ENCODE peak calls at places on chromosome 13, in six cellular contexts. C is stimulated activated CD8-positive, alpha-beta memory T cell treated with anti-CD3 and anti-CD28 coated beads, Interleukin-4, amount 100 ng/mL, for 1 hour; A is T-helper 1 cell; U is foreskin fibroblast; D is BE2C; M is NCI-H187. J is an unnamed sample.

GRCh38 chr13:106433066-106433465 is 102.4 kb downstream of the EFNB2 start:
- DNase-seq in M (no peak), C (no peak), U (peak), A (no peak), D (no peak), J (no peak)

GRCh38 chr13:71378992-71379905 is 487.8 kb downstream of the DACH1 start:
- DNase-seq in A (no peak), D (no peak), C (no peak), U (peak), M (no peak), J (no peak)

GRCh38 chr13:109740121-109740520 is 46.3 kb downstream of the IRS2 start:
- DNase-seq in A (no peak), M (no peak), C (no peak), U (no peak), D (no peak), J (no peak)

GRCh38 chr13:29065142-29065541 is 245.0 kb downstream of the MTUS2 start:
- DNase-seq in M (no peak), C (no peak), A (no peak), U (no peak), D (no peak), J (no peak)

GRCh38 chr13:29464105-29464679 is 131.3 kb downstream of the SLC7A1 start:
- DNase-seq in M (no peak), D (no peak), A (no peak), U (no peak), C (no peak), J (no peak)

GRCh38 chr13:94236876-94237275 is 242.6 kb downstream of the DCT start:
- DNase-seq in A (peak), C (no peak), D (no peak), U (no peak), M (no peak), J (no peak)

GRCh38 chr13:111202149-111202548 is 87.0 kb downstream of the ARHGEF7 start:
- DNase-seq in U (no peak), A (no peak), M (no peak), C (no peak), D (no peak), J (no peak)

GRCh38 chr13:40285634-40286033 is 380.8 kb downstream of the FOXO1 start:
- DNase-seq in U (no peak), D (no peak), M (no peak), C (no peak), A (no peak), J (no peak)

GRCh38 chr13:31775686-31776085 is 36.4 kb downstream of the RXFP2 start:
- DNase-seq in A (no peak), D (no peak), C (no peak), U (no peak), M (no peak), J (no peak)

GRCh38 chr13:59494560-59494970 is 669.2 kb downstream of the DIAPH3 start:
- DNase-seq in A (no peak), M (no peak), C (no peak), D (no peak), U (peak), J (peak)

GRCh38 chr13:43448605-43449004 is 338.2 kb downstream of the ENOX1 start:
- DNase-seq in U (no peak), C (no peak), D (no peak), A (no peak), M (no peak), J (no peak)

GRCh38 chr13:93256998-93257397 is 30.4 kb downstream of the GPC6 start:
- DNase-seq in U (no peak), M (no peak), C (no peak), D (no peak), A (no peak), J (no peak)

GRCh38 chr13:21240586-21240985 is 64.1 kb downstream of the MRPL57 start:
- DNase-seq in C (no peak), U (peak), M (no peak), D (no peak), A (no peak), J (peak)

GRCh38 chr13:37657134-37657533 is 58.6 kb upstream of the POSTN start:
- DNase-seq in A (no peak), M (no peak), D (no peak), C (no peak), U (peak), J (peak)

GRCh38 chr13:33744589-33745369 is 73.2 kb upstream of the RFC3 start:
- DNase-seq in U (peak), M (no peak), C (no peak), D (no peak), A (no peak), J (peak)

GRCh38 chr13:33123066-33123940 is 107.1 kb downstream of the KL start:
- DNase-seq in M (no peak), A (peak), D (no peak), U (peak), C (no peak), J (no peak)

GRCh38 chr13:108176685-108177274 is 38.6 kb downstream of the LIG4 start:
- DNase-seq in M (no peak), U (peak), A (peak), C (peak), D (peak), J (no peak)

J was measured in MG63.